ENCODE peak calls at places on chromosomes 7 and 10, in seven cellular contexts. One of them, this sample, is unnamed. For H3K4me1, the result is how much of the 10 kb centered on the place peaks cover.

GRCh38 chr7:81439591-81439990 is 330.3 kb downstream of the HGF start:
- DNase-seq in psoas muscle: no peak
- DNase-seq in MM.1S: no peak
- DNase-seq in SK-N-SH: no peak
- DNase-seq in cardiac muscle cell: no peak
- DNase-seq in gastrocnemius medialis: no peak
- DNase-seq in foreskin keratinocyte: no peak
- DNase-seq in this sample: no peak

GRCh38 chr10:31358688-31359330 is 39.8 kb downstream of the ZEB1 start:
- DNase-seq in psoas muscle: no peak
- DNase-seq in cardiac muscle cell: peak
- DNase-seq in foreskin keratinocyte: no peak
- DNase-seq in gastrocnemius medialis: no peak
- DNase-seq in MM.1S: no peak
- DNase-seq in SK-N-SH: no peak
- DNase-seq in this sample: no peak

GRCh38 chr10:86666538-86666937 is 1.8 kb upstream of the LDB3 start:
- DNase-seq in cardiac muscle cell: no peak
- DNase-seq in gastrocnemius medialis: no peak
- DNase-seq in MM.1S: no peak
- DNase-seq in SK-N-SH: no peak
- DNase-seq in psoas muscle: no peak
- DNase-seq in foreskin keratinocyte: no peak
- DNase-seq in this sample: no peak

GRCh38 chr10:117551322-117552155 is 9.0 kb downstream of the EMX2 start:
- DNase-seq in MM.1S: no peak
- DNase-seq in psoas muscle: no peak
- DNase-seq in gastrocnemius medialis: no peak
- DNase-seq in SK-N-SH: no peak
- DNase-seq in cardiac muscle cell: no peak
- DNase-seq in foreskin keratinocyte: no peak
- DNase-seq in this sample: no peak

GRCh38 chr7:87113077-87113476 is 39.2 kb upstream of the DMTF1 start:
- DNase-seq in MM.1S: no peak
- DNase-seq in gastrocnemius medialis: no peak
- DNase-seq in foreskin keratinocyte: no peak
- DNase-seq in SK-N-SH: no peak
- DNase-seq in psoas muscle: no peak
- DNase-seq in cardiac muscle cell: peak
- DNase-seq in this sample: no peak

GRCh38 chr10:86752311-86752710 is 4.1 kb upstream of the BMPR1A start:
- DNase-seq in SK-N-SH: no peak
- DNase-seq in psoas muscle: no peak
- DNase-seq in MM.1S: no peak
- DNase-seq in foreskin keratinocyte: no peak
- DNase-seq in gastrocnemius medialis: no peak
- DNase-seq in cardiac muscle cell: peak
- DNase-seq in this sample: no peak

GRCh38 chr7:16652888-16653287 is 6.9 kb downstream of the BZW2 start:
- DNase-seq in cardiac muscle cell: no peak
- DNase-seq in MM.1S: no peak
- DNase-seq in foreskin keratinocyte: peak
- DNase-seq in SK-N-SH: no peak
- DNase-seq in gastrocnemius medialis: no peak
- DNase-seq in psoas muscle: no peak
- DNase-seq in this sample: no peak

GRCh38 chr10:6154566-6154965 is 48.2 kb upstream of the PFKFB3 start:
- DNase-seq in SK-N-SH: no peak
- DNase-seq in foreskin keratinocyte: no peak
- DNase-seq in gastrocnemius medialis: no peak
- DNase-seq in cardiac muscle cell: no peak
- DNase-seq in psoas muscle: no peak
- DNase-seq in MM.1S: no peak
- DNase-seq in this sample: no peak

GRCh38 chr7:158975526-158976467 is 119.4 kb downstream of the DYNC2I1 start:
- DNase-seq in cardiac muscle cell: no peak
- DNase-seq in SK-N-SH: no peak
- DNase-seq in foreskin keratinocyte: no peak
- DNase-seq in gastrocnemius medialis: no peak
- DNase-seq in psoas muscle: no peak
- DNase-seq in MM.1S: peak
- DNase-seq in this sample: no peak

GRCh38 chr7:157840913-157841756 is 504.3 kb downstream of the DNAJB6 start:
- DNase-seq in SK-N-SH: no peak
- DNase-seq in cardiac muscle cell: no peak
- DNase-seq in foreskin keratinocyte: no peak
- DNase-seq in gastrocnemius medialis: no peak
- DNase-seq in MM.1S: no peak
- DNase-seq in psoas muscle: no peak
- DNase-seq in this sample: no peak

GRCh38 chr7:158432369-158433270 is 155.0 kb downstream of the PTPRN2 start:
- DNase-seq in psoas muscle: no peak
- DNase-seq in foreskin keratinocyte: peak
- DNase-seq in MM.1S: no peak
- DNase-seq in gastrocnemius medialis: no peak
- DNase-seq in cardiac muscle cell: peak
- DNase-seq in SK-N-SH: peak
- DNase-seq in this sample: no peak

GRCh38 chr10:104478380-104478779 is 124.7 kb downstream of the CFAP58 start:
- DNase-seq in SK-N-SH: no peak
- DNase-seq in foreskin keratinocyte: no peak
- DNase-seq in psoas muscle: no peak
- DNase-seq in gastrocnemius medialis: no peak
- DNase-seq in cardiac muscle cell: no peak
- DNase-seq in MM.1S: no peak
- DNase-seq in this sample: no peak

GRCh38 chr10:21020545-21020944 is 123.4 kb upstream of the NEBL start:
- DNase-seq in cardiac muscle cell: peak
- DNase-seq in MM.1S: peak
- DNase-seq in gastrocnemius medialis: no peak
- DNase-seq in psoas muscle: no peak
- DNase-seq in foreskin keratinocyte: no peak
- DNase-seq in SK-N-SH: peak
- DNase-seq in this sample: no peak

GRCh38 chr7:3037259-3037658 is 6.4 kb downstream of the CARD11 start:
- DNase-seq in psoas muscle: no peak
- DNase-seq in SK-N-SH: no peak
- DNase-seq in gastrocnemius medialis: no peak
- DNase-seq in cardiac muscle cell: no peak
- DNase-seq in MM.1S: no peak
- DNase-seq in foreskin keratinocyte: no peak
- DNase-seq in this sample: no peak

GRCh38 chr10:33655165-33655815 is 320.8 kb upstream of the NRP1 start:
- DNase-seq in gastrocnemius medialis: no peak
- DNase-seq in foreskin keratinocyte: no peak
- DNase-seq in MM.1S: peak
- DNase-seq in psoas muscle: no peak
- DNase-seq in SK-N-SH: no peak
- DNase-seq in cardiac muscle cell: no peak
- DNase-seq in this sample: no peak

GRCh38 chr10:75197906-75198305 is 12.7 kb upstream of the VDAC2 start:
- DNase-seq in foreskin keratinocyte: no peak
- DNase-seq in psoas muscle: no peak
- DNase-seq in MM.1S: no peak
- DNase-seq in cardiac muscle cell: no peak
- DNase-seq in SK-N-SH: no peak
- DNase-seq in gastrocnemius medialis: no peak
- DNase-seq in this sample: no peak

GRCh38 chr7:117673367-117673766 is 193.5 kb downstream of the CFTR start:
- DNase-seq in MM.1S: no peak
- DNase-seq in psoas muscle: no peak
- DNase-seq in foreskin keratinocyte: peak
- DNase-seq in SK-N-SH: no peak
- DNase-seq in cardiac muscle cell: peak
- DNase-seq in gastrocnemius medialis: no peak
- DNase-seq in this sample: no peak

GRCh38 chr7:50368366-50368765 is 63.9 kb downstream of the IKZF1 start:
- DNase-seq in SK-N-SH: no peak
- DNase-seq in gastrocnemius medialis: no peak
- DNase-seq in foreskin keratinocyte: no peak
- DNase-seq in cardiac muscle cell: no peak
- DNase-seq in MM.1S: no peak
- DNase-seq in psoas muscle: no peak
- DNase-seq in this sample: no peak

GRCh38 chr10:90588222-90588621 is 269.6 kb downstream of the HTR7 start:
- DNase-seq in cardiac muscle cell: no peak
- DNase-seq in psoas muscle: no peak
- DNase-seq in MM.1S: no peak
- DNase-seq in foreskin keratinocyte: no peak
- DNase-seq in gastrocnemius medialis: no peak
- DNase-seq in SK-N-SH: no peak
- DNase-seq in this sample: no peak

GRCh38 chr7:135490783-135491182 is 19.1 kb downstream of the CNOT4 start:
- DNase-seq in MM.1S: no peak
- DNase-seq in cardiac muscle cell: peak
- DNase-seq in gastrocnemius medialis: no peak
- DNase-seq in psoas muscle: no peak
- DNase-seq in SK-N-SH: no peak
- DNase-seq in foreskin keratinocyte: peak
- DNase-seq in this sample: no peak

GRCh38 chr10:74651565-74651964 is 174.8 kb upstream of the KAT6B start:
- DNase-seq in cardiac muscle cell: no peak
- DNase-seq in MM.1S: no peak
- DNase-seq in foreskin keratinocyte: peak
- DNase-seq in gastrocnemius medialis: no peak
- DNase-seq in psoas muscle: no peak
- DNase-seq in SK-N-SH: no peak
- DNase-seq in this sample: no peak

GRCh38 chr7:112748381-112748780 is 41.8 kb downstream of the TMEM168 start:
- DNase-seq in gastrocnemius medialis: no peak
- DNase-seq in MM.1S: no peak
- DNase-seq in cardiac muscle cell: no peak
- DNase-seq in foreskin keratinocyte: peak
- DNase-seq in SK-N-SH: no peak
- DNase-seq in psoas muscle: no peak
- DNase-seq in this sample: no peak

GRCh38 chr7:116225860-116226259 is 15.5 kb downstream of the TES start:
- DNase-seq in cardiac muscle cell: no peak
- DNase-seq in MM.1S: no peak
- DNase-seq in SK-N-SH: no peak
- DNase-seq in foreskin keratinocyte: no peak
- DNase-seq in gastrocnemius medialis: no peak
- DNase-seq in psoas muscle: no peak
- DNase-seq in this sample: no peak
- H3K4me1 ChIP-seq in cardiac muscle cell: under half
- H3K4me1 ChIP-seq in MM.1S: under half
- H3K4me1 ChIP-seq in SK-N-SH: under half
- H3K4me1 ChIP-seq in foreskin keratinocyte: half or more
- H3K4me1 ChIP-seq in gastrocnemius medialis: under half
- H3K4me1 ChIP-seq in psoas muscle: under half
- H3K4me1 ChIP-seq in this sample: half or more

GRCh38 chr7:99733448-99733847 is 1.5 kb downstream of the CYP3A7 start:
- DNase-seq in foreskin keratinocyte: no peak
- DNase-seq in SK-N-SH: no peak
- DNase-seq in cardiac muscle cell: no peak
- DNase-seq in MM.1S: no peak
- DNase-seq in psoas muscle: no peak
- DNase-seq in gastrocnemius medialis: no peak
- DNase-seq in this sample: no peak
- TF ChIP-seq CTCF in foreskin keratinocyte: peak
- TF ChIP-seq CTCF in SK-N-SH: peak
- TF ChIP-seq CTCF in cardiac muscle cell: peak
- TF ChIP-seq CTCF in MM.1S: peak
- TF ChIP-seq CTCF in psoas muscle: no peak
- TF ChIP-seq CTCF in gastrocnemius medialis: no peak
- TF ChIP-seq CTCF in this sample: peak

GRCh38 chr7:104984591-104985258 is 29.3 kb upstream of the KMT2E start:
- DNase-seq in gastrocnemius medialis: no peak
- DNase-seq in foreskin keratinocyte: no peak
- DNase-seq in SK-N-SH: no peak
- DNase-seq in cardiac muscle cell: no peak
- DNase-seq in MM.1S: peak
- DNase-seq in psoas muscle: no peak
- DNase-seq in this sample: no peak
- H3K4me1 ChIP-seq in gastrocnemius medialis: under half
- H3K4me1 ChIP-seq in foreskin keratinocyte: under half
- H3K4me1 ChIP-seq in SK-N-SH: under half
- H3K4me1 ChIP-seq in cardiac muscle cell: under half
- H3K4me1 ChIP-seq in MM.1S: under half
- H3K4me1 ChIP-seq in psoas muscle: under half
- H3K4me1 ChIP-seq in this sample: under half

GRCh38 chr10:14560274-14560673 is 214.4 kb downstream of the FAM107B start:
- DNase-seq in MM.1S: no peak
- DNase-seq in cardiac muscle cell: peak
- DNase-seq in gastrocnemius medialis: no peak
- DNase-seq in foreskin keratinocyte: peak
- DNase-seq in SK-N-SH: no peak
- DNase-seq in psoas muscle: no peak
- DNase-seq in this sample: no peak
- TF ChIP-seq CTCF in MM.1S: no peak
- TF ChIP-seq CTCF in cardiac muscle cell: no peak
- TF ChIP-seq CTCF in gastrocnemius medialis: no peak
- TF ChIP-seq CTCF in foreskin keratinocyte: peak
- TF ChIP-seq CTCF in SK-N-SH: no peak
- TF ChIP-seq CTCF in psoas muscle: no peak
- TF ChIP-seq CTCF in this sample: no peak

This sample was measured in thoracic aorta.